ENCODE peak calls at places on chromosomes 16 and 17, in four cellular contexts. R is CD8-positive, alpha-beta T cell; H is heart left ventricle; C is cardiac fibroblast. P is an unnamed sample.
A peak's percentile ranks its signal among the peaks of the same experiment; 100 is the strongest.

GRCh38 chr17:77319211-77320031 is 178.7 kb downstream of the SEC14L1 start:
- DNase-seq in R (no peak), H (peak; percentile 80), C (peak; percentile 91), P (peak; percentile 91)

GRCh38 chr16:31063495-31063842 is 10.6 kb downstream of the ZNF668 start:
- DNase-seq in R (no peak), H (no peak), C (no peak), P (no peak)

GRCh38 chr17:51351890-51352289 is 91.5 kb downstream of the UTP18 start:
- DNase-seq in R (no peak), H (no peak), C (no peak), P (peak; percentile 25)

GRCh38 chr16:56614549-56614991 is 6.2 kb downstream of the MT2A start:
- DNase-seq in R (no peak), H (no peak), C (peak; percentile 82), P (peak; percentile 67)

GRCh38 chr16:66619534-66620418 is 15.3 kb downstream of the CMTM3 start:
- DNase-seq in R (no peak), H (no peak), C (peak; percentile 76), P (peak; percentile 93)

GRCh38 chr16:80670170-80670865 is 129.5 kb downstream of the DYNLRB2 start:
- DNase-seq in R (no peak), H (no peak), C (no peak), P (no peak)

GRCh38 chr16:66374176-66374575 is 7.7 kb downstream of the CDH5 start:
- DNase-seq in R (no peak), H (no peak), C (no peak), P (no peak)

GRCh38 chr16:56793504-56793903 is 63.6 kb downstream of the NUP93 start:
- DNase-seq in R (no peak), H (no peak), C (peak; percentile 63), P (peak; percentile 33)

GRCh38 chr16:27922433-27922832 is 141.1 kb downstream of the GSG1L start:
- DNase-seq in R (no peak), H (no peak), C (no peak), P (no peak)

GRCh38 chr17:27323538-27324212 is 29.8 kb downstream of the WSB1 start:
- DNase-seq in R (no peak), H (peak; percentile 78), C (peak; percentile 86), P (peak; percentile 78)

GRCh38 chr16:79261461-79261860 is 339.1 kb downstream of the MAF start:
- DNase-seq in R (no peak), H (peak; percentile 40), C (no peak), P (no peak)

GRCh38 chr17:35846055-35846809 is 22.5 kb downstream of the HEATR9 start:
- DNase-seq in R (no peak), H (no peak), C (no peak), P (no peak)

GRCh38 chr17:69607162-69607834 is 192.8 kb downstream of the MAP2K6 start:
- DNase-seq in R (no peak), H (peak; percentile 76), C (peak; percentile 92), P (peak; percentile 83)

GRCh38 chr17:35341465-35341992 is 31.9 kb downstream of the SLFN11 start:
- DNase-seq in R (no peak), H (no peak), C (peak; percentile 5), P (no peak)

GRCh38 chr17:17890773-17891759 is 54.3 kb upstream of the SREBF1 start:
- DNase-seq in R (no peak), H (peak; percentile 49), C (peak; percentile 77), P (peak; percentile 73)
- TF ChIP-seq CTCF in R (peak; percentile 26), H (peak; percentile 78), C (peak; percentile 95), P (peak; percentile 88)

GRCh38 chr16:2955779-2956565 is 8.1 kb upstream of the KREMEN2 start:
- DNase-seq in R (no peak), H (no peak), C (no peak), P (no peak)

GRCh38 chr16:2955438-2955778 is 8.7 kb upstream of the KREMEN2 start:
- DNase-seq in R (no peak), H (no peak), C (no peak), P (no peak)

GRCh38 chr16:2954228-2954627 is 9.8 kb upstream of the KREMEN2 start:
- DNase-seq in R (no peak), H (no peak), C (no peak), P (no peak)

GRCh38 chr16:2953706-2954105 is 10.4 kb upstream of the KREMEN2 start:
- DNase-seq in R (no peak), H (no peak), C (no peak), P (no peak)

DNA sequence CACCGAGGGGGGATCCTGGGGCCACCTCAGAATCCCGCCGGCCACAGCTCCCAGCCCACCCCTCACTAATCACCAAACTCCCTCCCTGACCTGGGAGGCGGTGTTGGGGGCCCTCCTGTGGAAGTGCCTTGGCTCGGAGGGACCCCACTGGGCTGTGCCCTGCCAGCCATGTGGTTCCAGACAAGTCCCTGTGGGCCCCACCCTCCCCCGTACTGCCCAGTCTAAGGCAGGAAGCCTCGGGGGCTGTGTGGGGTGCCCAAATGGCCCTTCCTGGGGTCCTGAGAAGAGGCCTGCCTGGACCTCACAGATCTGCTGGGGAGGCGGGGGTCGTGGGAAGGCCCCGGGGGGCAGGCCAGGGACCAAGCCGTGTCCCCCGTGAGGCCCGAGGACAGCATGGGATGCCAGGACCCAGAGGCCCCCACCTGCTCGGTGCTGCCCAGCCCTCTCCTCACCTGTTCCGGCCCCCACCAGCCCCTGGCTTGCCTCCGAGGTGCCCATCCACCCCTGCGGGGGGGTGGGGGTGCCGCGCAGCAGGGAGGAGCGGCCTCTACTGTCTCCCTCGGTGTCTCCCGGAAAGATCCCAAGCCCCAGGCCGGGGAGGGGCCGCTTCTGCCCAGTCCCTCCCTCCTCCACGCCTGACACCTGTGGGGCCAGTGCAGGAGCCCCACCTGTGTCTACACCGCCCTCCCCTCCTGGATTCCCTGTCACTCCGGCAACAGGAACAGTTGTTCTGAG is 9.3 kb upstream of the KREMEN2 start:
- DNase-seq in R (no peak), H (no peak), C (no peak), P (no peak)
- H3K4me3 ChIP-seq in R (no peak overlapping the region), H (no peak overlapping the region), C (no peak overlapping the region), P (no peak overlapping the region)

GRCh38 chr16:10501016-10501607 is 79.3 kb downstream of the EMP2 start:
- DNase-seq in R (no peak), H (no peak), C (no peak), P (no peak)
- TF ChIP-seq CTCF in R (no peak), H (no peak), C (no peak), P (no peak)

DNA sequence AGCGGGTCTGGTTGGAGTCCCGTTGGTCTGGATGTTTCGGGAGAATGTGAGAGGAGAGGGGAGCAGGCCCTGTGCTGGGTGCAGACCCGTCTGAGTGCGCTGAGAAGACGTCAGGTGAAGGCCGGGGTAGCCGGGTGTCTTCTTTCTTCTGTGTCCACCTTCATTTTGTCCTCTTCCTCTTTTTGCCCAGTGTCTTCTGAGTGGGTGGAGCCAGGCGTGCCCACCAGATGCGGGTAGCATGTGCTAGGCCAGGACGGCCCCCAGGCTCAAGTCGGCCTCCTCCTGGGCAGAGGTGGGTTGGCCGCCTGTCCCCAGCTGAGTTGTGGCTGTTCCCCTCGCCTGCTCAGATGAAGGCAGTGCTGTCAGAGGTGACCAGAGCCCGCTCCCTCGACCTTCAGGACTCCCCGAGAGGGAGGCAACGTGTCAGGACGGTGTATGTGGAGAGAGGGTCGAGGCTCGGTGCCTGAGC is 3.5 kb downstream of the METRNL start:
- DNase-seq in R (no peak), H (no peak), C (no peak), P (no peak)
- H3K4me3 ChIP-seq in R (no peak overlapping the region), H (no peak overlapping the region), C (no peak overlapping the region), P (no peak overlapping the region)

P was measured in fibroblast of mammary gland.